ENCODE peak calls at places on chromosomes 3 and 15, in five cellular contexts. V, R, A, G and H are unnamed samples. For H3K27me3, the result is how much of the 10 kb centered on the place peaks cover.

GRCh38 chr15:90413411-90414379 is 25.7 kb downstream of the IQGAP1 start:
- DNase-seq in R (no peak), A (no peak), V (no peak), G (peak), H (no peak)

GRCh38 chr3:123296836-123297626 is 95.3 kb downstream of the SEC22A start:
- DNase-seq in A (no peak), G (no peak), V (no peak), R (no peak), H (no peak)

GRCh38 chr3:71560665-71561064 is 22.9 kb downstream of the FOXP1 start:
- DNase-seq in V (no peak), G (no peak), A (no peak), R (no peak), H (no peak)

GRCh38 chr15:82105458-82106205 is 59.8 kb upstream of the MEX3B start:
- DNase-seq in A (no peak), R (no peak), V (no peak), G (no peak), H (no peak)

GRCh38 chr15:57505056-57505713 is 86.5 kb upstream of the MYZAP start:
- DNase-seq in V (no peak), G (peak), R (no peak), A (no peak), H (no peak)

GRCh38 chr3:129795596-129795995 is 97.9 kb downstream of the TMCC1 start:
- DNase-seq in V (no peak), R (no peak), G (peak), A (no peak), H (no peak)

GRCh38 chr3:111715911-111716523 is 120.9 kb upstream of the ZBED2 start:
- DNase-seq in G (peak), R (no peak), V (peak), A (no peak), H (no peak)

GRCh38 chr3:51559266-51559907 is 20.9 kb downstream of the RAD54L2 start:
- DNase-seq in R (no peak), G (no peak), V (peak), A (no peak), H (peak)

GRCh38 chr3:177361042-177361938 is 164.0 kb upstream of the TBL1XR1 start:
- DNase-seq in V (no peak), G (no peak), R (no peak), A (no peak), H (no peak)

GRCh38 chr3:186514296-186515002 is 29.7 kb downstream of the CRYGS start:
- DNase-seq in A (no peak), V (no peak), G (no peak), R (no peak), H (no peak)

GRCh38 chr3:169945313-169945712 is 21.3 kb upstream of the SEC62 start:
- DNase-seq in A (no peak), G (no peak), R (no peak), V (peak), H (no peak)

GRCh38 chr3:36893137-36893557 is 51.7 kb downstream of the TRANK1 start:
- DNase-seq in G (no peak), R (no peak), V (no peak), A (no peak), H (no peak)

GRCh38 chr3:160141485-160142185 is 83.6 kb upstream of the C3orf80 start:
- DNase-seq in A (no peak), R (no peak), G (no peak), V (no peak), H (no peak)

GRCh38 chr3:16828815-16829214 is 55.9 kb upstream of the PLCL2 start:
- DNase-seq in A (no peak), V (no peak), G (peak), R (no peak), H (no peak)

GRCh38 chr3:150840733-150841515 is 64.3 kb downstream of the MINDY4B start:
- DNase-seq in V (no peak), R (no peak), G (no peak), A (no peak), H (no peak)

GRCh38 chr15:77019476-77020331 is 24.8 kb downstream of the PSTPIP1 start:
- DNase-seq in V (no peak), A (no peak), G (no peak), R (no peak), H (no peak)

DNA sequence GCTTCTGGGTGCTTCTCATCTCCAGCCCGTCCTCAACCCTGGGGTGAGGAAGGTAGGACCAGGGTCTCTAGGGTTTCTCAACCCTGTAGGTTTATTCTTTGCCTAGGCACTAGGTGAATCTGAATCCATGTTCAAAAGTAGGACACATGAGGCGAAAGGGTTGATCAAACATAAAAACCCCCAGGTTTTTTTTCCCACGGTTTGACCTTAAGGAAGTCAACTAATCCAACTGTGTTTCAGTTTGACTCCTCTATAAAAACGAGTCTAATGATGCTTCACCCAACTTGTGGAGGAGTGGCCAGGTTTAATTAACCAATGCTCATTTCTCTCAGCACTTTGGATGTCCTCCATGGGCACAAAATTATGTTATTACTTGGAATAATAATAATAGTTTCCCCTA is 335.9 kb upstream of the ICE2 start:
- DNase-seq in V (no peak), A (no peak), R (no peak), G (no peak), H (no peak)
- H3K27me3 ChIP-seq in V (under half), A (under half), R (under half), G (under half), H (under half)

GRCh38 chr3:15384510-15385237 is 42.7 kb downstream of the METTL6 start:
- DNase-seq in V (no peak), G (no peak), A (no peak), R (no peak), H (no peak)
- H3K27ac ChIP-seq in V (peak), G (no peak), A (no peak), R (no peak), H (no peak)

DNA sequence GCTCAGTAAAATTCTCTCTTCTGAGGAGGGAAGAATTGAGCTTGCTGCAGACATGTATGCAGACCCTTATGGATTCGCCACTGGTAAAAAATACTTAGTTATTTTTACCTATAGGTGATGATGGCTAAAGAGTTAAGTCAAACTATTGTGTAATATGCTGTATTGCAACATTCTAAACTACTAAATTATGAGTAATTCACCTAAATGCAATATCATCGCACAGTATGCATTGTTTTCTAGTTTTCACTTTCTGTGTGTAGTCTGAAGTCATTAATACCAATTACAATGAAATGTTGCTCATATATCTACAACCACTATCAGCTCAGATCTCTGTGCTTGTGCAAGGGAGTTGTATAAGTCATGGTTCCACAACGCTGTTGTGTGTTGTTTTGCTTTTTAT is 48.7 kb upstream of the ROBO2 start:
- DNase-seq in V (no peak), G (no peak), R (no peak), A (no peak), H (no peak)
- H3K27me3 ChIP-seq in V (under half), G (under half), R (under half), A (under half), H (under half)

DNA sequence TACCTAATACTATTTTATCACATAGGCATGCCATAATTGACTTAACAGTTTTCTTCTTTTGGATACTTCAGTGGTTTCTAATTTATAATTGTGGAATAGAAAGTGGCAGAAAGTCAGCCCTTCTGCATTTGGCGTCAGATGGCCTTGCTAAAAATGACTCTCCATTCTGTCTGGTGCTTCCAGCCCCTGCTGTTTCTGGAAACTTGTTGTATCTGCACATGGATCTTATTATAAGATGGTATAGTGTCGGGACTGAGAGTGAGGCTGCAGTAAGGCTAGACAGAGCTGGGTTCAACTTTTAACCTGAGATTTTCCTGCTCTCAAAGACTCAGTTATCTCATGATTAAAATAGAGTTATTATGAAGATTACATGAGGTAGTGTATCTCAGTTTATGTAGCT is 74.8 kb upstream of the WDR72 start:
- DNase-seq in R (no peak), V (no peak), G (no peak), A (no peak), H (no peak)
- H3K27ac ChIP-seq in R (no peak), V (no peak), G (no peak), A (no peak), H (no peak)

DNA sequence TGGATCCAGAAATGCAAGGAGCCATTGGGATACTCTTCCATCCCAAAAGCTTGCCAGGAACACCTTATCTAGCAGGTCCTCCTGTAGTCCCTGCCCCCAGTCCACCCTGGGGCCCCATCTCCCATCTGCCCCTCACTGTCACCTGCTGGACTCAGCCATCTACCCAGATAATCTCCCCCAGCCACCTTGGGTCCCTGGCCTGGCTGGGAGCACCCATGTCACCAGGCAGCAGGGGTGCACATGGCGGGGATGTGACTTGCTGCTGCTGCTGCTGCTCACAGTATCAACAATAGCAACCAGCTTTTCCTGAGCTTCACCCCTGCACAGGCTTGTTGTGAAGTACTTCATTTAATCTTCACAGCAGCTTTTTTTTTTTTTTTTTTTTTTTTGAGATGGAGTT is 12.6 kb downstream of the PTH1R start:
- DNase-seq in R (no peak), G (no peak), V (no peak), A (no peak), H (no peak)
- H3K27me3 ChIP-seq in R (under half), G (under half), V (under half), A (under half), H (half or more)

GRCh38 chr3:58029842-58030584 is 21.8 kb downstream of the FLNB start:
- DNase-seq in G (no peak), V (no peak), A (no peak), R (no peak), H (no peak)
- H3K27ac ChIP-seq in G (peak), V (no peak), A (no peak), R (no peak), H (no peak)